ENCODE peak calls at places on chromosomes 16 and 17, in six cellular contexts. C, W, Q, I, A and H are unnamed samples.

GRCh38 chr17:15106540-15106939 is 158.6 kb downstream of the PMP22 start:
- DNase-seq in C (peak), W (no peak), Q (no peak), I (no peak), A (no peak), H (no peak)

GRCh38 chr16:89562027-89562599 is 1.6 kb downstream of the RPL13 start:
- DNase-seq in C (peak), W (no peak), Q (no peak), I (no peak), A (no peak), H (no peak)

GRCh38 chr17:74165811-74166365 is 37.6 kb upstream of the RPL38 start:
- DNase-seq in C (no peak), W (no peak), Q (no peak), I (no peak), A (no peak), H (peak)

GRCh38 chr16:7524419-7524818 is 191.8 kb downstream of the RBFOX1 start:
- DNase-seq in C (no peak), W (no peak), Q (no peak), I (no peak), A (no peak), H (no peak)

GRCh38 chr16:15141586-15141985 is 47.5 kb upstream of the RRN3 start:
- DNase-seq in C (no peak), W (no peak), Q (no peak), I (no peak), A (peak), H (no peak)

GRCh38 chr16:56662357-56663354 is 4.9 kb downstream of the MT1F start:
- DNase-seq in C (no peak), W (no peak), Q (no peak), I (no peak), A (no peak), H (no peak)

GRCh38 chr17:8925808-8926207 is 39.7 kb downstream of the PIK3R5 start:
- DNase-seq in C (no peak), W (no peak), Q (no peak), I (no peak), A (no peak), H (no peak)

GRCh38 chr16:85688586-85689284 is at the start of gene GINS2:
- DNase-seq in C (peak), W (peak), Q (peak), I (peak), A (peak), H (peak)

GRCh38 chr17:6479626-6480324 is 35.5 kb downstream of the PIMREG start:
- DNase-seq in C (no peak), W (no peak), Q (no peak), I (no peak), A (no peak), H (no peak)

GRCh38 chr17:50794361-50794760 is 27.0 kb upstream of the ANKRD40CL start:
- DNase-seq in C (no peak), W (no peak), Q (no peak), I (no peak), A (no peak), H (peak)

GRCh38 chr17:45857977-45858708 is 13.5 kb downstream of the SPPL2C start:
- DNase-seq in C (peak), W (no peak), Q (no peak), I (no peak), A (no peak), H (peak)

GRCh38 chr17:7486181-7486580 is 2.0 kb downstream of the POLR2A start:
- DNase-seq in C (no peak), W (no peak), Q (no peak), I (no peak), A (no peak), H (no peak)